ENCODE peak calls at places on chromosomes 1 and 21, in four cellular contexts. C, G, K and L are unnamed samples.

GRCh38 chr1:222791006-222791710 is 23.7 kb upstream of the DISP1 start:
- DNase-seq in C (no peak), K (no peak), G (no peak), L (no peak)

GRCh38 chr1:8343464-8344001 is 25.6 kb downstream of the SLC45A1 start:
- DNase-seq in K (no peak), G (no peak), C (peak), L (no peak)

GRCh38 chr1:234214129-234214910 is 158.9 kb upstream of the COA6 start:
- DNase-seq in K (no peak), G (no peak), C (no peak), L (peak)

GRCh38 chr1:15949453-15950245 is 26.3 kb downstream of the ZBTB17 start:
- DNase-seq in C (peak), G (peak), K (peak), L (no peak)

GRCh38 chr21:45487161-45487806 is 55.0 kb downstream of the SLC19A1 start:
- DNase-seq in C (no peak), G (no peak), K (no peak), L (no peak)

GRCh38 chr1:111174070-111174469 is 26.4 kb downstream of the DENND2D start:
- DNase-seq in C (no peak), G (no peak), K (no peak), L (no peak)

GRCh38 chr1:40818264-40818961 is 34.8 kb downstream of the KCNQ4 start:
- DNase-seq in K (no peak), G (peak), C (no peak), L (no peak)

GRCh38 chr1:155126494-155127104 is 1.1 kb upstream of the EFNA1 start:
- DNase-seq in K (no peak), C (peak), G (peak), L (peak)

GRCh38 chr1:210272666-210273065 is 40.1 kb downstream of the SERTAD4 start:
- DNase-seq in C (no peak), K (no peak), G (no peak), L (no peak)

GRCh38 chr1:113924473-113924872 is 4.7 kb upstream of the HIPK1 start:
- DNase-seq in C (no peak), G (no peak), K (no peak), L (no peak)

GRCh38 chr1:6447818-6448748 is 17.9 kb downstream of the TNFRSF25 start:
- DNase-seq in K (no peak), G (peak), C (peak), L (no peak)

GRCh38 chr1:179867493-179868330 is 9.9 kb downstream of the TOR1AIP2 start:
- DNase-seq in K (no peak), C (peak), G (peak), L (peak)

GRCh38 chr1:245880754-245881403 is 626.2 kb downstream of the SMYD3 start:
- DNase-seq in C (no peak), G (no peak), K (no peak), L (no peak)

GRCh38 chr1:234212764-234213406 is 160.4 kb upstream of the COA6 start:
- DNase-seq in K (peak), C (peak), G (peak), L (peak)

GRCh38 chr1:223887724-223888428 is 42.1 kb upstream of the TP53BP2 start:
- DNase-seq in K (no peak), G (no peak), C (no peak), L (no peak)

GRCh38 chr1:222813866-222814535 is 838 bp upstream of the DISP1 start:
- DNase-seq in K (no peak), C (no peak), G (no peak), L (no peak)

GRCh38 chr1:209048961-209049669 is 534.4 kb upstream of the CAMK1G start:
- DNase-seq in K (no peak), G (no peak), C (no peak), L (no peak)

GRCh38 chr1:115454835-115455511 is 116.9 kb upstream of the NGF start:
- DNase-seq in G (no peak), C (no peak), K (no peak), L (no peak)

GRCh38 chr1:60367522-60367921 is 294.0 kb upstream of the C1orf87 start:
- DNase-seq in C (no peak), K (no peak), G (no peak), L (no peak)

GRCh38 chr1:119467857-119468666 is 38.9 kb upstream of the HSD3B1 start:
- DNase-seq in K (no peak), G (no peak), C (peak), L (no peak)

GRCh38 chr21:36429672-36430546 is 44.7 kb downstream of the CHAF1B start:
- DNase-seq in K (peak), G (peak), C (peak), L (peak)

GRCh38 chr1:82227696-82228095 is 427.0 kb downstream of the ADGRL2 start:
- DNase-seq in K (no peak), C (no peak), G (no peak), L (no peak)

DNA sequence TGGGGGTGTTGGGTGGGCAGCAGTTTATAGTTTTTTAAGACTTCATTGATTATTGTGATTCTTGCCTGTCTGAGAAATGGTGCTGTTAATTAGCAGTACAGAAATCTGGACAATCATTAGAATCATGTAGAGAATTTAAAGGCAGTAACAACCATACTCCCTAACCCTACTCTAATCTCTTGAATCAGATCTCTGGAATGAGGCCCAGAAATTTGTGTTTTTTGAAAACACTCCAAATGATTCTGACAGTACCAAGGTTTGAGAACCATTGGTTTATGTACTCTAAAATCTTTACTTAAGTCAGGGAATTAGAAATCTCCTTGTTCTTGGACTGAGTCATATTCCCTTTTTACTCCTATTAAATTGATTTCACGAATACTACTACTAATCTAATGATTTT is 24.0 kb downstream of the FNBP1L start:
- DNase-seq in K (no peak), C (no peak), G (no peak), L (no peak)
- TF ChIP-seq FOXK2 in K (no peak), C (no peak), G (no peak), L (no peak)

GRCh38 chr1:58539553-58539952 is 7.0 kb downstream of the OMA1 start:
- DNase-seq in G (no peak), C (no peak), K (no peak), L (no peak)
- TF ChIP-seq FOXK2 in G (no peak), C (no peak), K (no peak), L (no peak)

GRCh38 chr1:13761883-13762282 is 61.9 kb downstream of the PRDM2 start:
- DNase-seq in C (no peak), G (no peak), K (no peak), L (no peak)

GRCh38 chr1:13759072-13759471 is 59.1 kb downstream of the PRDM2 start:
- DNase-seq in C (no peak), K (no peak), G (no peak), L (no peak)

GRCh38 chr1:13762642-13763041 is 62.7 kb downstream of the PRDM2 start:
- DNase-seq in G (no peak), K (no peak), C (no peak), L (no peak)

GRCh38 chr1:13760340-13760739 is 60.4 kb downstream of the PRDM2 start:
- DNase-seq in K (no peak), C (no peak), G (no peak), L (no peak)

GRCh38 chr1:13760921-13761320 is 60.9 kb downstream of the PRDM2 start:
- DNase-seq in C (peak), K (no peak), G (no peak), L (no peak)
- TF ChIP-seq FOXK2 in C (no peak), K (no peak), G (no peak), L (no peak)

GRCh38 chr1:202263628-202264027 is 70.0 kb downstream of the LGR6 start:
- DNase-seq in K (no peak), G (no peak), C (no peak), L (no peak)

GRCh38 chr1:202268032-202268431 is 73.7 kb downstream of the UBE2T start:
- DNase-seq in C (no peak), G (no peak), K (no peak), L (no peak)

GRCh38 chr1:202266061-202266765 is 72.6 kb downstream of the LGR6 start:
- DNase-seq in K (no peak), C (no peak), G (no peak), L (no peak)

GRCh38 chr1:202268817-202269216 is 72.9 kb downstream of the UBE2T start:
- DNase-seq in C (no peak), G (no peak), K (no peak), L (no peak)

DNA sequence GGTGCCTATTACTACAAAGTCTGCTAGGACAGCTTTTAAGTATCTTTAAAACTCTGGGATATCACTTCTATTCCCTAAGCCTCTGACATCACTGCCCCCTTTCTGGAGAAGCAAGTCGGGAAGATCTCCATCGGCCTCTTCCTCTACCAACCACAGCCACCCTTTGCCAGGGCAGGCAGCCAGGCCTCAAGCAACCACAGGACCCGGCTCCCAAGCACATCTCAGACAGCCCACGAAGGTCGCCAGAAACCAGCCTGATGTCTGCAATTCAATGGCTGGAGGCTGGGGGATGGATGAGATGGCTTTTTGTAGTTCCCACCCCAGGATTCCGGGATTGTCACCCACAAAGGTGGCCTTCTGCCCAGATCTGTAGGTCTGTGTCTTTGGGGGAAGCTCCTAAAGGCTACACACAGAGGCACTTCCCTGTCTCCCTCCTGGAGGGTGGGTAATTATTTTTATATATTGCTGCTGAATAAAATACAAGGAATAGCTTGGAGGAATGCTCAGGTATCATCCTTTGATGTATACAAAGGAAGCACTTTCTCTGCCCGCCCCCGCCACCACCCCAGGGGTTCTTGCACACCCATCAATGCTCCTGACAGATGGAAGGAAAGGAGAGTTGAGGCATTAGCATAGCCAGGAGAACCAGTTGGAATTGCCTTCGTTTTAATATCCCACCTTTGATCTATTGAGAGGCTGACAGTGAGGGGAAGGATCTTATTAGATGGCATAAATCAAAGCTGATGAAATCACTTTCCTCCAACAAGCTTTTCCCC is 70.9 kb downstream of the LGR6 start:
- DNase-seq in K (no peak), G (no peak), C (no peak), L (no peak)
- TF ChIP-seq FOXK2 in K (no peak), G (no peak), C (no peak), L (no peak)

GRCh38 chr21:15004721-15005370 is 60.0 kb downstream of the NRIP1 start:
- DNase-seq in C (no peak), K (no peak), G (no peak), L (no peak)

GRCh38 chr21:15007716-15008296 is 57.0 kb downstream of the NRIP1 start:
- DNase-seq in G (no peak), K (no peak), C (no peak), L (no peak)

GRCh38 chr21:15006594-15007230 is 58.1 kb downstream of the NRIP1 start:
- DNase-seq in G (no peak), K (no peak), C (no peak), L (no peak)

GRCh38 chr21:15003463-15004135 is 61.2 kb downstream of the NRIP1 start:
- DNase-seq in G (no peak), C (no peak), K (no peak), L (peak)

GRCh38 chr21:15005391-15005790 is 59.4 kb downstream of the NRIP1 start:
- DNase-seq in C (no peak), G (no peak), K (no peak), L (no peak)
- TF ChIP-seq FOXK2 in C (no peak), G (no peak), K (no peak), L (no peak)

GRCh38 chr1:194295690-194296089 is 1109.3 kb upstream of the B3GALT2 start:
- DNase-seq in K (no peak), C (peak), G (peak), L (peak)
- TF ChIP-seq FOXK2 in K (no peak), C (no peak), G (no peak), L (no peak)

GRCh38 chr1:941027-941587 is 17.4 kb downstream of the SAMD11 start:
- DNase-seq in K (no peak), C (no peak), G (no peak), L (no peak)
- TF ChIP-seq FOXK2 in K (no peak), C (no peak), G (no peak), L (no peak)